ENCODE peak calls at places on chromosomes 16 and 17, in six cellular contexts. F is NCI-H1092; M is cardiac septum; N is NCI-H2081; B is breast epithelium; V is CD8-positive, alpha-beta memory T cell. A is an unnamed sample.

GRCh38 chr16:17432902-17433576 is 37.7 kb downstream of the XYLT1 start:
- DNase-seq in F (no peak), M (no peak), N (no peak), B (no peak), V (no peak), A (no peak)

GRCh38 chr16:31467151-31467550 is 4.8 kb upstream of the TGFB1I1 start:
- DNase-seq in F (no peak), M (no peak), N (no peak), B (no peak), V (no peak), A (no peak)

GRCh38 chr16:75402821-75403475 is 30.4 kb downstream of the CFDP1 start:
- DNase-seq in F (peak; percentile 15), M (no peak), N (no peak), B (no peak), V (peak; percentile 27), A (no peak)

GRCh38 chr16:84448444-84448843 is 56.0 kb downstream of the MEAK7 start:
- DNase-seq in F (no peak), M (peak; percentile 24), N (no peak), B (no peak), V (no peak), A (no peak)

GRCh38 chr17:75459590-75460267 is 3.3 kb downstream of the TMEM94 start:
- DNase-seq in F (no peak), M (no peak), N (no peak), B (peak; percentile 59), V (no peak), A (no peak)

GRCh38 chr16:11406177-11406560 is 60.9 kb downstream of the RMI2 start:
- DNase-seq in F (no peak), M (no peak), N (no peak), B (no peak), V (no peak), A (no peak)

GRCh38 chr17:59848778-59849177 is 44.0 kb downstream of the TUBD1 start:
- DNase-seq in F (no peak), M (peak; percentile 91), N (no peak), B (no peak), V (no peak), A (no peak)

GRCh38 chr17:36493956-36494355 is 7.5 kb downstream of the ZNHIT3 start:
- DNase-seq in F (no peak), M (peak; percentile 43), N (no peak), B (no peak), V (no peak), A (no peak)

GRCh38 chr16:84471316-84471715 is 33.1 kb downstream of the MEAK7 start:
- DNase-seq in F (no peak), M (no peak), N (no peak), B (no peak), V (no peak), A (no peak)

GRCh38 chr17:70084476-70084875 is 9.5 kb downstream of the KCNJ16 start:
- DNase-seq in F (no peak), M (no peak), N (no peak), B (no peak), V (no peak), A (no peak)

GRCh38 chr17:49456172-49456965 is 38.7 kb upstream of the NGFR start:
- DNase-seq in F (no peak), M (no peak), N (no peak), B (no peak), V (no peak), A (no peak)

GRCh38 chr16:81485824-81486554 is 41.4 kb downstream of the CMIP start:
- DNase-seq in F (no peak), M (no peak), N (no peak), B (no peak), V (no peak), A (no peak)

GRCh38 chr16:73047221-73047535 is 750 bp downstream of the ZFHX3 start:
- DNase-seq in F (no peak), M (no peak), N (no peak), B (no peak), V (no peak), A (no peak)

A was measured in naive thymus-derived CD4-positive, alpha-beta T cell.